ENCODE peak calls at places on chromosomes 4 and X, in four cellular contexts. T is GM23338, S is retinal pigment epithelial cell, B is upper lobe of right lung. Y is an unnamed sample.

GRCh38 chr4:34893382-34893781 is 1350.9 kb downstream of the ARAP2 start:
- DNase-seq in T (no peak), S (no peak), B (no peak), Y (no peak)

GRCh38 chrX:129478516-129478915 is 44.8 kb downstream of the SMARCA1 start:
- DNase-seq in B (no peak), S (no peak), T (no peak), Y (no peak)

GRCh38 chr4:131499139-131499873 is 1649.8 kb upstream of the PCDH10 start:
- DNase-seq in B (no peak), S (peak), T (no peak), Y (no peak)

GRCh38 chr4:44583393-44583792 is 68.0 kb downstream of the YIPF7 start:
- DNase-seq in B (no peak), S (no peak), T (peak), Y (no peak)

GRCh38 chr4:145289403-145290076 is 109.2 kb upstream of the OTUD4 start:
- DNase-seq in T (no peak), B (no peak), S (no peak), Y (no peak)

GRCh38 chr4:108008721-108009120 is 19.0 kb downstream of the HADH start:
- DNase-seq in B (no peak), S (no peak), T (no peak), Y (no peak)

GRCh38 chr4:113981591-113981990 is 2.1 kb upstream of the ARSJ start:
- DNase-seq in T (no peak), S (no peak), B (no peak), Y (no peak)

GRCh38 chr4:152909901-152910300 is 26.2 kb upstream of the FHDC1 start:
- DNase-seq in T (no peak), S (no peak), B (no peak), Y (no peak)

GRCh38 chr4:140755811-140756291 is 334 bp downstream of the TBC1D9 start:
- DNase-seq in B (peak), S (no peak), T (peak), Y (peak)

GRCh38 chr4:159950707-159951106 is 847.8 kb downstream of the RAPGEF2 start:
- DNase-seq in S (no peak), T (peak), B (no peak), Y (no peak)

GRCh38 chr4:159944477-159944876 is 841.6 kb downstream of the RAPGEF2 start:
- DNase-seq in S (peak), B (no peak), T (no peak), Y (no peak)

GRCh38 chr4:159946983-159947645 is 844.2 kb downstream of the RAPGEF2 start:
- DNase-seq in T (peak), B (no peak), S (no peak), Y (no peak)
- TF ChIP-seq CTCF in T (peak), B (peak), S (peak), Y (no peak)

DNA sequence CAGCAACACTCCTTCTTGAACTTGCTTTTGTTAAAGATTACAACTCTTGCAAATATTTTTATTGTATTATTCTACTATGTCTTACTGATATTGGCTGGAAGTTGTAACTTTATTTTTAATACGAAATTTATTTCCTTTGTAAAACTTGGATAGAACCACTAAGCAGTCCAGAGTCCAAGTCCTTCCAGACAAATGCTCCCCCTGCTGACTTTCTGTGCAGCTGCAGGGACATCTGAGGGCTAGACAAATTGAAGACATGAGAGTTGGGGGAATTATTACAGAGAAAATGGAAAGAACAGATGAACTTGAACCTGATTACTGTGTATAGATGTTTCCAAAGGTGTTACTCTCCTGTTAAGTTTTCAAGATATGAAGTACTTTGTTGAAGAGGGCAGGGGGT is 238.8 kb downstream of the GRIA3 start:
- DNase-seq in T (peak), S (no peak), B (no peak), Y (no peak)
- TF ChIP-seq CTCF in T (peak), S (peak), B (peak), Y (no peak)

DNA sequence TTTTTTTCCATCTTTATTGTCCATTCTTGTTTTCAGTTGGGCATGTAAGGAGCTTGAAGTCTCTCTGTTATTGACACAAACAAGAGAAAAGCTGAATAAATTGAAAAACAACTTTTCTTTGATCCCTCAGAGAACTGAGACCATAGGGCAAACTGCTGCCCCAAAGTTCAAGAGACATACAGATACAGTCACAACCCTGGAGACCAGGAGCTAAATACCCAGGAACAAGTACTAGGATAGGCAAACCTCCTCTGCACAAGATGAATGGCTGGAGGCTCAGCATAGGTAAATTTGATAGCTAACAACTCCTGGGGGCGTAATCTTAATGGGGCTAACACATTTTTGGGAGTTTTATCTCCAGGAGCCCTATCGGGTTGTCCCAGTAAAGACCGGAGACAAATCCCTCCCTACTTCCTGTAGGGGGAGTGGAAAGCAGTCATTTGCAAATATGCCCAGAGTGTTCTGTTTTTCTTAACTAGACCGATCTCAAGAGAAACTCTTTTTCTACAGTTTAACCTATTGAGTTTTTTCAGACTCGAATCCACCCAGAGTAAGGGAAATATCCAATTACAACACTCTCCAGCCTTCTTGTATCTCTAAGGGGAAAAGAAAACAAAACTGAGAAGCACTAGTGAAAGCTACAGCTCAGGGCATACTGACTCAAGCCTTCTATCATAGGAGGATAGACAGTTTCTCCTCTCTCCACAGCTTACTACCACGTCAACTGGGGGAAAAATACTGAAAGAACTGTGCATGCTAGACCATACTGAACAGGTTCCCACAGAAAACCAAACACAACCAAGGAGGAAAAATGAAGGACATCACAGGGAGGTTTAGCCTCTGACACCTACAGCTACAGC is 23.1 kb downstream of the MAGEA8 start:
- DNase-seq in S (no peak), B (no peak), T (peak), Y (no peak)
- TF ChIP-seq CTCF in S (no peak), B (no peak), T (no peak), Y (no peak)

GRCh38 chr4:88110826-88111225 is 47.6 kb downstream of the ABCG2 start:
- DNase-seq in S (no peak), B (no peak), T (peak), Y (no peak)

GRCh38 chr4:88108747-88109122 is 49.7 kb downstream of the ABCG2 start:
- DNase-seq in B (no peak), S (no peak), T (no peak), Y (no peak)

GRCh38 chr4:88115587-88115986 is 42.9 kb downstream of the ABCG2 start:
- DNase-seq in B (no peak), T (no peak), S (no peak), Y (no peak)

GRCh38 chr4:88109123-88109864 is 49.1 kb downstream of the ABCG2 start:
- DNase-seq in S (no peak), T (no peak), B (no peak), Y (no peak)

DNA sequence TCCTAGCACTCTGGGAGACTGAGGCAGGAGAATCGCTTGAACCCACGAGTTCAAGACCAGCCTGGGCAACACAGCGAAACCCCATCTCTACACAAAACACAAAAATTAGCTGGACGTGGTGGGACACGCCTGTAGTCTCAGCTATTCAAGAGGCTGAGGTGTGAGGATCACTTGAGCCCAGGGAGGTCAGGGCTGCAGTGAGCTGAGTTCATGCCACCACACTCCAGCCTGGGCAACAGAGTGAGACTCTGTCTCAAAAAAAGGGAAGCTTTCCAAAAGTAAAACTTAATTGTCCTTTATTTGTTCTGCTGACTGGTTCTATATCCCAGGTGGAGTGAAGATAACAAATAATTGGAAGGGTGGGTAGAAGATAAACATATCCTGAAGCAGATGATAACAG is 45.6 kb downstream of the ABCG2 start:
- DNase-seq in S (no peak), T (no peak), B (no peak), Y (no peak)
- TF ChIP-seq CTCF in S (no peak), T (no peak), B (no peak), Y (no peak)

GRCh38 chr4:173281001-173281400 is 53.2 kb downstream of the HMGB2 start:
- DNase-seq in S (no peak), T (no peak), B (no peak), Y (no peak)
- TF ChIP-seq CTCF in S (peak), T (peak), B (no peak), Y (no peak)

DNA sequence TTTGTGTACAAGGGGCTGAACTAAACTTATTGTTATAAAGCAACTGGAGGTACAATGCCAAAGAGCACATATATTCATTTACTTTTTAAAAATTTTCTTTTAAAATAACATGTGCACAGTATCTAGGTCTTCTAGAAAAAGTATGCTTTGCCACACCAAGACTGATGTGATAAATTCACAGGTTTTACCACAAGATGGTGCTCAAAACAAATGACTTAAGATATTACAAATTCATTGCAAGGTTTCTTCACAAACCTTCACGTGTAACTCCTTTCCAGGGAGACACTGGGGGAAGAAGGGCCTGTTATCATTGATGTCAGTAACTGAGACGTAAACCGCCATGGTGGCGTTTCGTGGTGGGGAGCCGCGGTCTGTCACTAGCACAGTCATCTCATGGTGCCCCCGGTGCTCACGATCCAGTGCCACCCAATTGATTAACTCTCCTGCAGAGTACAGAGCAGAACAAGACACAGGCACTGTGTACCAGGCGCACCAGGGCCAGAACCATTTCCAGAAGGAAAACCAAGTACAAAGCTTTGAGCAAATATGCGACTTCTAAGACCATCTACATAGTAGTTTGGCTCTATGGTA is 162.2 kb downstream of the DCHS2 start:
- DNase-seq in T (peak), B (no peak), S (no peak), Y (no peak)
- TF ChIP-seq CTCF in T (peak), B (peak), S (peak), Y (no peak)

DNA sequence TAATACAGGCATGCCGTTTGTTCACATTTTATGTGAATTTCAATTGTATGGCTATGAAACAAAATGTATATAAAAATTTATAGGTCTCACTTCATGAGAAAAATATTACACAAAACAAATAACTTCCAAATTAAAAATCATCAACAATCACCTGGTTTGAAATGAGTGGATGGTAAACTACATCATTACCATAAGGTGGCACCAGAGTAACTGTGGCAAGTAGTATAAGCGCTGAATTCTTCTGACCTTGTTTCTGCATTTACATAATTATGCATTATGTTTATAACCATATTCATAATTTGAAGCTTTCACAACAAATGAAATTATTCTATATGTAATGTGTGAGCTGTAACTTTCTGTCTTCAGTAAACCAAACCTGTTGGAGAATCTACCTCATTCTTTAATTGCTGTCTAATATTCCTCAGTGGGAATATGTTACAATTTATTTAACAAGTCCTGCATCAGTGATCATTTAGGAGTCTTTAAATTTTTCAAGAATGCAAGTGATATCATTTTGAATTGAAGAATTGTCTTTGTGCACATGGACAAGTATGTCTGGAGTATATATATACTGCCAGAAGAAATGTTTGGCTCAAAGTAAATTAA is 55.2 kb downstream of the MMRN1 start:
- DNase-seq in B (no peak), T (peak), S (no peak), Y (no peak)
- TF ChIP-seq CTCF in B (peak), T (peak), S (peak), Y (no peak)

GRCh38 chr4:139453041-139453370 is 915 bp upstream of the RAB33B start:
- DNase-seq in S (peak), B (no peak), T (peak), Y (no peak)

GRCh38 chr4:139454646-139455045 is 725 bp downstream of the RAB33B start:
- DNase-seq in B (no peak), S (no peak), T (no peak), Y (no peak)

GRCh38 chr4:139452000-139452399 is 1.9 kb upstream of the RAB33B start:
- DNase-seq in B (no peak), T (no peak), S (no peak), Y (no peak)

GRCh38 chr4:139454111-139454600 is at the start of gene RAB33B:
- DNase-seq in S (no peak), T (no peak), B (no peak), Y (no peak)

GRCh38 chr4:139453371-139454110 is 380 bp upstream of the RAB33B start:
- DNase-seq in T (peak), S (peak), B (peak), Y (peak)
- TF ChIP-seq CTCF in T (no peak), S (no peak), B (no peak), Y (no peak)

DNA sequence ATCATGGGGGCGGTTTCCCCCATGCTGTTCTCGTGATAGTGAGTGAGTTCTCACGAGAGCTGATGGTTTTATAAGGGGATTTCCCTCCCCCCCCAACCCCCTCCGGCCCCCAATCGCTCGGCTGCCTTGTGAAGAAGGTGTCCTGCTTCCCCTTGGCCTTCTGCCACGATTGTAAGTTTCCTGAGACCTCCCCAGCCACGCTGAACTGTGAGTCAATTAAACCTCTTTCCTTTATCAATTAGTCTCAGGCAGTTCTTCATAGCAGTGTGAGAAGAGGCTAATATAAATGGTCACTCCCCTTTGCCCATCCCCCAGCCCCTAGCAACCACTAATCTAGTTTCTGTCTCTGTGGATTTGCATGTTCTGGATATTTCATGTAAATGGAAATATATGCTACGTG is 16.5 kb downstream of the GPR143 start:
- DNase-seq in T (no peak), S (no peak), B (no peak), Y (no peak)
- TF ChIP-seq CTCF in T (no peak), S (no peak), B (no peak), Y (no peak)

DNA sequence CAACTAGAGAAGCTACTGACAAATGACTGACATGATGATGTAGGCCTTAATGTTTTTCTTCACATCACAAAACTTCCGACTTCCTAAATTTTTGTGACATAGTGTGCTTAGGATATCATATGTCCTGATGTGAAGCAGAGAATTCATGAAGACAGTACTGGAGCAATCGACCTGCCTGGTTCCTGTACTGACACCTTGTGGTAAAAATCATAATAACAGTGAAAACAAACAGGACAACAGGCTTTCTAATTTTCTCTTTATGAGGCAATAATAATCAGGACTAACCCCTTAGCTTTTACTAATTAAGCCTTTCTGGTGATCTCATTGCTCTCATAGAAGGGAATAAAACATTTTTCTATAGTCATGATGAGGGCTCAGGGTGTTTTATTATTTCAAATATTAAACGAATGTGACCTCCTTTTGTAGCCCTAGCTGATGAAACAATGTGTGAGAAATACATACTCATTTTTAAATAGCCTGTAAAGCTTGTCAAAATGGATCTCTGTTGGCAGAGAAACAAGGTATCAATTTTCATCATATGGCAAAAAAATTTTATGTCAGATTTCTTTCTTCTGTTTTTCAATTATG is 158.4 kb downstream of the TENT5D start:
- DNase-seq in B (no peak), T (peak), S (no peak), Y (no peak)
- TF ChIP-seq CTCF in B (peak), T (peak), S (peak), Y (no peak)

Y was measured in activated B cell treated with CpG ODN at 0.5 μM for 24 hours.